ENCODE peak calls at places on chromosomes 13 and 19, in ten cellular contexts. H is right cardiac atrium; B is choroid plexus epithelial cell; L is fibroblast of mammary gland; R is GM23338; O is breast epithelium; N is mucosa of gallbladder; V is foreskin fibroblast; P is activated naive CD8-positive, alpha-beta T cell treated with anti-CD3 and anti-CD28 coated beads for 36 hours; U is putamen. M is an unnamed sample.

GRCh38 chr13:44015808-44016207 is 136.1 kb downstream of the LACC1 start:
- DNase-seq in H (no peak), U (no peak), V (no peak), P (no peak), R (no peak), N (no peak), L (no peak), B (no peak), O (no peak), M (no peak)

GRCh38 chr19:56141416-56141992 is 417 bp downstream of the ZNF444 start:
- DNase-seq in V (no peak), R (peak), O (no peak), P (no peak), B (peak), H (no peak), U (no peak), N (no peak), L (no peak), M (no peak)

GRCh38 chr19:12994701-12995595 is at the start of gene NFIX:
- DNase-seq in R (peak), U (no peak), H (peak), O (peak), V (peak), B (peak), P (peak), N (peak), L (no peak), M (peak)

GRCh38 chr19:38228005-38228377 is 4.0 kb upstream of the DPF1 start:
- DNase-seq in L (no peak), V (no peak), H (no peak), O (no peak), B (no peak), U (no peak), R (peak), N (no peak), P (no peak), M (no peak)

GRCh38 chr13:74187564-74187963 is 53.4 kb upstream of the KLF12 start:
- DNase-seq in N (no peak), R (no peak), P (no peak), B (no peak), L (peak), U (no peak), V (no peak), O (no peak), H (no peak), M (no peak)

GRCh38 chr13:20461860-20462532 is 63.7 kb downstream of the CRYL1 start:
- DNase-seq in V (no peak), R (peak), P (no peak), N (no peak), B (no peak), U (no peak), H (no peak), O (no peak), L (no peak), M (no peak)

GRCh38 chr13:32538234-32538620 is 368 bp downstream of the N4BP2L2 start:
- DNase-seq in P (no peak), H (peak), B (peak), U (peak), V (peak), R (no peak), N (peak), L (peak), O (peak), M (peak)

GRCh38 chr19:17659996-17660395 is 28.2 kb downstream of the UNC13A start:
- DNase-seq in V (no peak), L (no peak), N (no peak), U (no peak), H (no peak), O (no peak), P (no peak), R (no peak), B (no peak), M (no peak)

GRCh38 chr13:103161476-103161875 is 95.3 kb upstream of the SLC10A2 start:
- DNase-seq in P (no peak), O (no peak), L (no peak), H (no peak), R (no peak), V (no peak), B (no peak), U (no peak), N (no peak), M (no peak)

GRCh38 chr13:48769107-48769704 is 115.5 kb downstream of the CYSLTR2 start:
- DNase-seq in O (peak), U (peak), N (peak), V (peak), R (peak), H (peak), P (peak), B (peak), L (peak), M (peak)